ENCODE peak calls at places on chromosomes 4 and X, in seven cellular contexts. One of them, this sample, is unnamed. For H3K4me1, the result is how much of the 10 kb centered on the place peaks cover.

GRCh38 chr4:123446791-123447474 is 50.3 kb downstream of the SPRY1 start:
- DNase-seq in lung: no peak
- DNase-seq in cardiac muscle cell: peak
- DNase-seq in CD4-positive, CD25-positive, alpha-beta regulatory T cell: no peak
- DNase-seq in tibial nerve: no peak
- DNase-seq in IMR-90: no peak
- DNase-seq in heart right ventricle: no peak
- DNase-seq in this sample: no peak

GRCh38 chr4:53365121-53365485 is 758 bp downstream of the SCFD2 start:
- DNase-seq in lung: no peak
- DNase-seq in cardiac muscle cell: peak
- DNase-seq in CD4-positive, CD25-positive, alpha-beta regulatory T cell: peak
- DNase-seq in tibial nerve: no peak
- DNase-seq in IMR-90: peak
- DNase-seq in heart right ventricle: no peak
- DNase-seq in this sample: peak

GRCh38 chrX:110311437-110312230 is 6.3 kb downstream of the AMMECR1 start:
- DNase-seq in lung: no peak
- DNase-seq in cardiac muscle cell: no peak
- DNase-seq in CD4-positive, CD25-positive, alpha-beta regulatory T cell: no peak
- DNase-seq in tibial nerve: no peak
- DNase-seq in IMR-90: no peak
- DNase-seq in heart right ventricle: no peak
- DNase-seq in this sample: no peak

GRCh38 chr4:89434364-89434988 is 126.9 kb upstream of the GPRIN3 start:
- DNase-seq in lung: no peak
- DNase-seq in cardiac muscle cell: peak
- DNase-seq in CD4-positive, CD25-positive, alpha-beta regulatory T cell: peak
- DNase-seq in tibial nerve: no peak
- DNase-seq in IMR-90: peak
- DNase-seq in heart right ventricle: no peak
- DNase-seq in this sample: no peak

GRCh38 chr4:57270350-57270749 is 160.2 kb upstream of the IGFBP7 start:
- DNase-seq in lung: no peak
- DNase-seq in cardiac muscle cell: peak
- DNase-seq in CD4-positive, CD25-positive, alpha-beta regulatory T cell: no peak
- DNase-seq in tibial nerve: no peak
- DNase-seq in IMR-90: no peak
- DNase-seq in heart right ventricle: peak
- DNase-seq in this sample: no peak

GRCh38 chrX:152445926-152446325 is 5.2 kb downstream of the GABRA3 start:
- DNase-seq in lung: no peak
- DNase-seq in cardiac muscle cell: no peak
- DNase-seq in CD4-positive, CD25-positive, alpha-beta regulatory T cell: no peak
- DNase-seq in tibial nerve: no peak
- DNase-seq in IMR-90: no peak
- DNase-seq in heart right ventricle: no peak
- DNase-seq in this sample: no peak

GRCh38 chr4:176413171-176413570 is 93.4 kb downstream of the SPCS3 start:
- DNase-seq in lung: no peak
- DNase-seq in cardiac muscle cell: no peak
- DNase-seq in CD4-positive, CD25-positive, alpha-beta regulatory T cell: no peak
- DNase-seq in tibial nerve: no peak
- DNase-seq in IMR-90: no peak
- DNase-seq in heart right ventricle: no peak
- DNase-seq in this sample: no peak

GRCh38 chrX:145729635-145730034 is 88.0 kb upstream of the SLITRK2 start:
- DNase-seq in lung: no peak
- DNase-seq in cardiac muscle cell: no peak
- DNase-seq in CD4-positive, CD25-positive, alpha-beta regulatory T cell: no peak
- DNase-seq in tibial nerve: no peak
- DNase-seq in IMR-90: no peak
- DNase-seq in heart right ventricle: no peak
- DNase-seq in this sample: no peak

GRCh38 chr4:173493041-173493440 is 37.0 kb downstream of the HAND2 start:
- DNase-seq in lung: no peak
- DNase-seq in cardiac muscle cell: no peak
- DNase-seq in CD4-positive, CD25-positive, alpha-beta regulatory T cell: no peak
- DNase-seq in tibial nerve: no peak
- DNase-seq in IMR-90: no peak
- DNase-seq in heart right ventricle: no peak
- DNase-seq in this sample: no peak

GRCh38 chrX:17588303-17588702 is 149.0 kb upstream of the SCML1 start:
- DNase-seq in lung: no peak
- DNase-seq in cardiac muscle cell: no peak
- DNase-seq in CD4-positive, CD25-positive, alpha-beta regulatory T cell: no peak
- DNase-seq in tibial nerve: no peak
- DNase-seq in IMR-90: no peak
- DNase-seq in heart right ventricle: no peak
- DNase-seq in this sample: no peak
- H3K4me1 ChIP-seq in lung: under half
- H3K4me1 ChIP-seq in cardiac muscle cell: under half
- H3K4me1 ChIP-seq in CD4-positive, CD25-positive, alpha-beta regulatory T cell: under half
- H3K4me1 ChIP-seq in tibial nerve: under half
- H3K4me1 ChIP-seq in IMR-90: under half
- H3K4me1 ChIP-seq in heart right ventricle: under half
- H3K4me1 ChIP-seq in this sample: under half

GRCh38 chr4:127734976-127735375 is 4.8 kb downstream of the SLC25A31 start:
- DNase-seq in lung: no peak
- DNase-seq in cardiac muscle cell: no peak
- DNase-seq in CD4-positive, CD25-positive, alpha-beta regulatory T cell: no peak
- DNase-seq in tibial nerve: no peak
- DNase-seq in IMR-90: no peak
- DNase-seq in heart right ventricle: no peak
- DNase-seq in this sample: no peak

GRCh38 chr4:127730142-127730913 is at the start of gene SLC25A31:
- DNase-seq in lung: no peak
- DNase-seq in cardiac muscle cell: no peak
- DNase-seq in CD4-positive, CD25-positive, alpha-beta regulatory T cell: no peak
- DNase-seq in tibial nerve: no peak
- DNase-seq in IMR-90: no peak
- DNase-seq in heart right ventricle: no peak
- DNase-seq in this sample: no peak

GRCh38 chr4:127737295-127737694 is 7.1 kb downstream of the SLC25A31 start:
- DNase-seq in lung: no peak
- DNase-seq in cardiac muscle cell: no peak
- DNase-seq in CD4-positive, CD25-positive, alpha-beta regulatory T cell: no peak
- DNase-seq in tibial nerve: no peak
- DNase-seq in IMR-90: no peak
- DNase-seq in heart right ventricle: no peak
- DNase-seq in this sample: no peak

GRCh38 chr4:127732623-127733199 is 2.5 kb downstream of the SLC25A31 start:
- DNase-seq in lung: no peak
- DNase-seq in cardiac muscle cell: peak
- DNase-seq in CD4-positive, CD25-positive, alpha-beta regulatory T cell: no peak
- DNase-seq in tibial nerve: no peak
- DNase-seq in IMR-90: peak
- DNase-seq in heart right ventricle: no peak
- DNase-seq in this sample: no peak

DNA sequence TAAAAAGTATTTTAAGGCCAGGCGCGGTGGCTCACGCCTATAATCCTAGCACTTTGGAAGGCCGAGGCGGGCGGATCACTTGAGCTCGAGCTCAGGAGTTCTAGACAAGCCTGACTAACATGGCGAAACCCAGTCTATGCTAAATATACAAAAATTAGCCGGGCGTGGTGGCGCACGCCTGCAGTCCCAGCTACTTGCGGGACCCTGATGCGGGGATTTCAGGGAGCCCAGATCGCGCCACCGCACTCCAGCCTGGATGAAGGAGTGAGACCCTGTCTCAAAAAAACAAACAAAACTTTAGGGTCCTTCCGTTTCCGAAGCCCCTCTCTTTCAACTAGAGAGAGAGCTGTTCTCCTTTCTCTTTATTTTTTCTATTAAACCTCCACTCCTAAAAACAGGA is 1.2 kb downstream of the SLC25A31 start:
- DNase-seq in lung: no peak
- DNase-seq in cardiac muscle cell: no peak
- DNase-seq in CD4-positive, CD25-positive, alpha-beta regulatory T cell: no peak
- DNase-seq in tibial nerve: no peak
- DNase-seq in IMR-90: no peak
- DNase-seq in heart right ventricle: no peak
- DNase-seq in this sample: no peak
- H3K4me3 ChIP-seq in lung: no peak
- H3K4me3 ChIP-seq in cardiac muscle cell: no peak
- H3K4me3 ChIP-seq in CD4-positive, CD25-positive, alpha-beta regulatory T cell: no peak
- H3K4me3 ChIP-seq in tibial nerve: no peak
- H3K4me3 ChIP-seq in IMR-90: no peak
- H3K4me3 ChIP-seq in heart right ventricle: no peak
- H3K4me3 ChIP-seq in this sample: no peak

GRCh38 chr4:29708473-29708872 is 1011.7 kb upstream of the PCDH7 start:
- DNase-seq in lung: no peak
- DNase-seq in cardiac muscle cell: no peak
- DNase-seq in CD4-positive, CD25-positive, alpha-beta regulatory T cell: no peak
- DNase-seq in tibial nerve: no peak
- DNase-seq in IMR-90: peak
- DNase-seq in heart right ventricle: no peak
- DNase-seq in this sample: no peak

GRCh38 chr4:29710519-29710918 is 1009.6 kb upstream of the PCDH7 start:
- DNase-seq in lung: no peak
- DNase-seq in cardiac muscle cell: no peak
- DNase-seq in CD4-positive, CD25-positive, alpha-beta regulatory T cell: no peak
- DNase-seq in tibial nerve: no peak
- DNase-seq in IMR-90: peak
- DNase-seq in heart right ventricle: no peak
- DNase-seq in this sample: no peak

DNA sequence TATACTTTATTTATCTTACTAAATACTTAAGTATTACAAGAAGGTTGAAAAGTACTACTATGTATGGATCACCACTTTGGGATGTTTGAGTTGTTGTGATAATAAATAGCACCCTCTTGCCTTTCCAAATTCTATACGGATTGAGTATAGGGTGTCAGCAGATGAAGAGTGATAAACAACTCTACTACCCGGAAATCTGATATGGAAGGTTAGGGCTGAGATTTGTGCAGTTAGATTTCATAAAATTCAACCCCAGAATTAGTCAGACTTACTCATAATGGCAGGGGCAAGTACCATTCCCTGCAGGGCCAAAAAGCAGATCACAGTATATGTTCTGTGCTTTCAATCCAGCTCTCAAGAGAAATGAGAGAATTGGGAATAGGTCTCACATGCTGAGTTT is 1008.9 kb upstream of the PCDH7 start:
- DNase-seq in lung: no peak
- DNase-seq in cardiac muscle cell: no peak
- DNase-seq in CD4-positive, CD25-positive, alpha-beta regulatory T cell: no peak
- DNase-seq in tibial nerve: no peak
- DNase-seq in IMR-90: peak
- DNase-seq in heart right ventricle: no peak
- DNase-seq in this sample: no peak
- H3K27ac ChIP-seq in lung: no peak
- H3K27ac ChIP-seq in cardiac muscle cell: no peak
- H3K27ac ChIP-seq in CD4-positive, CD25-positive, alpha-beta regulatory T cell: no peak
- H3K27ac ChIP-seq in tibial nerve: no peak
- H3K27ac ChIP-seq in IMR-90: peak
- H3K27ac ChIP-seq in heart right ventricle: no peak
- H3K27ac ChIP-seq in this sample: no peak

GRCh38 chr4:159776915-159777314 is 674.0 kb downstream of the RAPGEF2 start:
- DNase-seq in lung: no peak
- DNase-seq in cardiac muscle cell: no peak
- DNase-seq in CD4-positive, CD25-positive, alpha-beta regulatory T cell: no peak
- DNase-seq in tibial nerve: no peak
- DNase-seq in IMR-90: no peak
- DNase-seq in heart right ventricle: no peak
- DNase-seq in this sample: no peak
- H3K4me1 ChIP-seq in lung: under half
- H3K4me1 ChIP-seq in cardiac muscle cell: under half
- H3K4me1 ChIP-seq in CD4-positive, CD25-positive, alpha-beta regulatory T cell: under half
- H3K4me1 ChIP-seq in tibial nerve: under half
- H3K4me1 ChIP-seq in IMR-90: under half
- H3K4me1 ChIP-seq in heart right ventricle: under half
- H3K4me1 ChIP-seq in this sample: under half

GRCh38 chrX:2409796-2410195 is 91.0 kb downstream of the DHRSX start:
- DNase-seq in lung: no peak
- DNase-seq in cardiac muscle cell: no peak
- DNase-seq in CD4-positive, CD25-positive, alpha-beta regulatory T cell: no peak
- DNase-seq in tibial nerve: no peak
- DNase-seq in IMR-90: no peak
- DNase-seq in heart right ventricle: no peak
- DNase-seq in this sample: no peak

GRCh38 chrX:2410279-2411020 is 90.3 kb downstream of the DHRSX start:
- DNase-seq in lung: no peak
- DNase-seq in cardiac muscle cell: no peak
- DNase-seq in CD4-positive, CD25-positive, alpha-beta regulatory T cell: no peak
- DNase-seq in tibial nerve: no peak
- DNase-seq in IMR-90: no peak
- DNase-seq in heart right ventricle: no peak
- DNase-seq in this sample: no peak

GRCh38 chrX:2404816-2405215 is 96.0 kb downstream of the DHRSX start:
- DNase-seq in lung: no peak
- DNase-seq in cardiac muscle cell: no peak
- DNase-seq in CD4-positive, CD25-positive, alpha-beta regulatory T cell: no peak
- DNase-seq in tibial nerve: no peak
- DNase-seq in IMR-90: no peak
- DNase-seq in heart right ventricle: no peak
- DNase-seq in this sample: no peak

GRCh38 chrX:2408856-2409255 is 91.9 kb downstream of the DHRSX start:
- DNase-seq in lung: no peak
- DNase-seq in cardiac muscle cell: no peak
- DNase-seq in CD4-positive, CD25-positive, alpha-beta regulatory T cell: no peak
- DNase-seq in tibial nerve: no peak
- DNase-seq in IMR-90: no peak
- DNase-seq in heart right ventricle: no peak
- DNase-seq in this sample: no peak

DNA sequence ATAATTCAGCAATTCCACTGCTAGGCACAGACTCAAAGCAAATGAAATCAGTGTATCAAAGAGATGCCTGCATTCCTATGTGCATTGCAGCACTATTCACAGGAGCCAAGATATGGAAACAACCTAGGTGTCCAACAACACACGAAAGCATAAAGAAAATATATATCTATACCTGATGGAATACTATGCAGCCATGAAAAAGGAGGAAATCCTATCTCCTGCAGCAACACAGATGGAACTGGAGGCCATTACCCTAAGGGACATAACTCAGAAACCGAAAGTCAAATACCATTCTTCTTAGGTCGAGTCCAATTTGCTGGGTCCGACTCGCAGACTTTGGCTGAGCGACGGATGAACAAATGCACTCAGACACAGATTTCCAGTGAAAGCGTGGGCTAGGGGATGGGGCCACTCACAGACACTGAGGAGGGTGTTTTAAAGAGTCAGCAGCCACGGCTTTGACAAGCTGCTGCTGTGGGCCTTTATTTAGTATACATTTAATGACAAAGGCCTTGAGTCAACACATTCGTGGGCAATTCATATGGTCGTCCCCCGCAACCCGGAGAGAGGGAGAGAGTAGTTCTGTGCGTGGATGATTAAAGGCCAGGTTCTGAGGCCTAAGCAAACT is 93.8 kb downstream of the DHRSX start:
- DNase-seq in lung: no peak
- DNase-seq in cardiac muscle cell: no peak
- DNase-seq in CD4-positive, CD25-positive, alpha-beta regulatory T cell: no peak
- DNase-seq in tibial nerve: no peak
- DNase-seq in IMR-90: no peak
- DNase-seq in heart right ventricle: no peak
- DNase-seq in this sample: no peak
- H3K4me3 ChIP-seq in lung: no peak
- H3K4me3 ChIP-seq in cardiac muscle cell: no peak
- H3K4me3 ChIP-seq in CD4-positive, CD25-positive, alpha-beta regulatory T cell: no peak
- H3K4me3 ChIP-seq in tibial nerve: no peak
- H3K4me3 ChIP-seq in IMR-90: no peak
- H3K4me3 ChIP-seq in heart right ventricle: no peak
- H3K4me3 ChIP-seq in this sample: no peak

This sample was measured in CD8-positive, alpha-beta memory T cell.